ENCODE peak calls at places on chromosomes 2 and 18, in ten cellular contexts. I is fibroblast of mammary gland, F is colonic mucosa, C is GM13976, G is lower leg skin, D is lower lobe of right lung, O is AG09309, J is HFFc6, Q is kidney epithelial cell, W is NB4. E is an unnamed sample.

GRCh38 chr2:120547662-120548061 is 188.0 kb upstream of the GLI2 start:
- DNase-seq in Q (no peak), C (no peak), D (no peak), I (no peak), F (no peak), G (no peak), W (no peak), O (no peak), J (no peak), E (no peak)

GRCh38 chr2:117942958-117943672 is 70.8 kb downstream of the CCDC93 start:
- DNase-seq in F (no peak), Q (no peak), C (no peak), D (no peak), W (no peak), G (no peak), J (peak), I (peak), O (peak), E (no peak)

GRCh38 chr2:42566837-42567251 is 1.6 kb upstream of the MTA3 start:
- DNase-seq in Q (no peak), C (no peak), F (no peak), G (no peak), I (no peak), O (no peak), W (peak), D (no peak), J (no peak), E (no peak)

GRCh38 chr2:39696072-39696471 is 30.4 kb downstream of the TMEM178A start:
- DNase-seq in Q (peak), D (no peak), F (no peak), G (no peak), I (peak), C (no peak), J (peak), O (peak), W (no peak), E (no peak)

GRCh38 chr2:8142456-8142855 is 539.4 kb upstream of the ID2 start:
- DNase-seq in J (no peak), Q (no peak), C (no peak), F (no peak), W (no peak), I (peak), G (no peak), D (no peak), O (no peak), E (no peak)

GRCh38 chr18:52312321-52312720 is 27.7 kb upstream of the DCC start:
- DNase-seq in Q (peak), J (no peak), D (no peak), F (no peak), G (no peak), I (no peak), W (no peak), C (no peak), O (no peak), E (no peak)

GRCh38 chr2:226726546-226726945 is 73.1 kb downstream of the IRS1 start:
- DNase-seq in F (no peak), C (no peak), O (no peak), I (peak), D (no peak), W (no peak), Q (no peak), G (no peak), J (no peak), E (no peak)

GRCh38 chr2:85741211-85741610 is 12.6 kb upstream of the ATOH8 start:
- DNase-seq in F (no peak), D (no peak), J (no peak), G (no peak), W (no peak), C (no peak), Q (no peak), I (no peak), O (no peak), E (no peak)

GRCh38 chr2:216863029-216863428 is 3.2 kb upstream of the TNP1 start:
- DNase-seq in C (no peak), W (no peak), I (no peak), D (no peak), J (no peak), G (no peak), F (no peak), O (no peak), Q (no peak), E (no peak)

GRCh38 chr2:239040152-239040761 is 192.4 kb downstream of the TWIST2 start:
- DNase-seq in I (no peak), O (no peak), F (no peak), D (no peak), C (no peak), G (no peak), W (no peak), J (no peak), Q (no peak), E (no peak)

GRCh38 chr2:38146302-38146916 is 70.5 kb upstream of the CYP1B1 start:
- DNase-seq in C (peak), F (no peak), G (no peak), Q (peak), W (peak), D (peak), J (peak), O (peak), I (peak), E (peak)

GRCh38 chr18:61955644-61956043 is 62.8 kb upstream of the RNF152 start:
- DNase-seq in O (no peak), Q (no peak), J (no peak), W (peak), D (no peak), G (no peak), F (no peak), I (no peak), C (no peak), E (no peak)

GRCh38 chr18:48622911-48623431 is 84.1 kb downstream of the CTIF start:
- DNase-seq in O (no peak), D (no peak), W (no peak), C (no peak), J (no peak), Q (peak), G (no peak), I (no peak), F (no peak), E (no peak)

GRCh38 chr2:100006516-100006915 is 135.9 kb downstream of the AFF3 start:
- DNase-seq in I (no peak), J (no peak), G (no peak), W (no peak), F (no peak), D (no peak), O (no peak), C (no peak), Q (no peak), E (no peak)

GRCh38 chr18:79100944-79101343 is 31.8 kb downstream of the ATP9B start:
- DNase-seq in Q (no peak), D (no peak), C (no peak), W (no peak), I (no peak), J (no peak), O (no peak), F (no peak), G (no peak), E (no peak)

GRCh38 chr2:212990697-212991096 is 160.7 kb downstream of the IKZF2 start:
- DNase-seq in F (no peak), G (no peak), Q (no peak), C (peak), I (peak), J (no peak), W (peak), O (no peak), D (no peak), E (no peak)

GRCh38 chr2:111671426-111672150 is 212.4 kb downstream of the ANAPC1 start:
- DNase-seq in J (no peak), C (no peak), Q (no peak), W (no peak), D (peak), O (no peak), G (peak), F (peak), I (peak), E (peak)

GRCh38 chr2:69175795-69176715 is 163.1 kb downstream of the ANTXR1 start:
- DNase-seq in D (no peak), J (no peak), I (no peak), C (no peak), O (no peak), W (no peak), Q (no peak), G (no peak), F (no peak), E (no peak)

GRCh38 chr2:161844845-161845244 is 220.6 kb downstream of the SLC4A10 start:
- DNase-seq in J (no peak), C (no peak), G (no peak), I (no peak), Q (no peak), D (no peak), O (no peak), W (no peak), F (no peak), E (no peak)

GRCh38 chr2:38060206-38060605 is 15.7 kb downstream of the CYP1B1 start:
- DNase-seq in J (no peak), F (no peak), C (no peak), O (no peak), Q (no peak), G (no peak), I (no peak), D (no peak), W (no peak), E (no peak)

GRCh38 chr2:1740714-1741584 is 3.4 kb downstream of the PXDN start:
- DNase-seq in W (no peak), J (no peak), D (peak), G (peak), O (no peak), Q (no peak), I (no peak), C (no peak), F (no peak), E (no peak)

GRCh38 chr18:49560277-49561126 is 1.4 kb upstream of the LIPG start:
- DNase-seq in G (no peak), D (no peak), I (peak), Q (no peak), W (no peak), C (no peak), O (no peak), F (peak), J (no peak), E (no peak)

GRCh38 chr2:40734797-40735196 is 282.9 kb upstream of the SLC8A1 start:
- DNase-seq in C (no peak), I (no peak), F (no peak), J (peak), G (no peak), D (no peak), Q (no peak), O (peak), W (no peak), E (no peak)

GRCh38 chr2:133666621-133667020 is 98.4 kb upstream of the NCKAP5 start:
- DNase-seq in W (no peak), Q (no peak), D (no peak), G (no peak), I (no peak), J (peak), C (no peak), F (no peak), O (no peak), E (no peak)

GRCh38 chr18:55672574-55673361 is 84.8 kb upstream of the TCF4 start:
- DNase-seq in D (no peak), O (no peak), J (no peak), C (no peak), W (no peak), G (no peak), I (no peak), Q (no peak), F (no peak), E (no peak)

GRCh38 chr2:237723613-237724012 is 75.0 kb upstream of the RBM44 start:
- DNase-seq in I (peak), C (no peak), G (no peak), W (peak), Q (no peak), J (no peak), O (no peak), F (peak), D (no peak), E (no peak)
- TF ChIP-seq CTCF in I (no peak), C (no peak), G (no peak), W (no peak), Q (no peak), J (no peak), O (no peak), F (no peak), D (no peak), E (no peak)

GRCh38 chr2:186456941-186457340 is 29.1 kb upstream of the ZC3H15 start:
- DNase-seq in Q (peak), D (no peak), J (peak), G (no peak), W (no peak), C (no peak), O (peak), F (no peak), I (peak), E (no peak)

GRCh38 chr2:186457908-186458307 is 28.2 kb upstream of the ZC3H15 start:
- DNase-seq in Q (no peak), F (no peak), W (no peak), J (no peak), I (no peak), C (no peak), D (no peak), O (no peak), G (no peak), E (no peak)

GRCh38 chr2:186455613-186456012 is 30.4 kb upstream of the ZC3H15 start:
- DNase-seq in O (no peak), G (no peak), F (no peak), C (no peak), J (no peak), D (no peak), W (no peak), I (no peak), Q (no peak), E (no peak)

GRCh38 chr2:186459009-186459408 is 27.1 kb upstream of the ZC3H15 start:
- DNase-seq in O (no peak), Q (no peak), D (no peak), F (no peak), G (no peak), J (peak), W (peak), I (peak), C (no peak), E (no peak)

DNA sequence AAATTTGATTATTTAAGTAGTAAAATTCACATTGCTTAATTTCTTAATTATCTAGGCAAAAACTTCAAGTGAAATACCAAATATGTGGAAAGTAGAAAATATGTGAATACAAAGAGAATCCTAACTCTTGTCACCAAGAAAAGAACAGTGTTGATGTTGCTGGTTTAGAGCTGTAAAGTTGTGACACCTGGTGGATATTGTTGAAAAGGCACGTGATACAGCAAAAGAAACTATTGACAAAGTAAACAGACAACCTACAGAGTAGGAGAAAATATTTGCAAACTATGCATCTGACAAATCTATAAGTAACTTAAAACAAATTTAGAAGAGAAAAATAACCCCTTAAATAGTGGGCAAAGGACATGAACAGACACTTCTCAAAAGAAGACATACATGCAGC is 25.6 kb upstream of the ZC3H15 start:
- DNase-seq in G (no peak), J (no peak), W (peak), D (no peak), I (peak), O (no peak), C (no peak), Q (no peak), F (no peak), E (no peak)
- TF ChIP-seq CTCF in G (no peak), J (peak), W (peak), D (peak), I (peak), O (peak), C (peak), Q (peak), F (peak), E (peak)

DNA sequence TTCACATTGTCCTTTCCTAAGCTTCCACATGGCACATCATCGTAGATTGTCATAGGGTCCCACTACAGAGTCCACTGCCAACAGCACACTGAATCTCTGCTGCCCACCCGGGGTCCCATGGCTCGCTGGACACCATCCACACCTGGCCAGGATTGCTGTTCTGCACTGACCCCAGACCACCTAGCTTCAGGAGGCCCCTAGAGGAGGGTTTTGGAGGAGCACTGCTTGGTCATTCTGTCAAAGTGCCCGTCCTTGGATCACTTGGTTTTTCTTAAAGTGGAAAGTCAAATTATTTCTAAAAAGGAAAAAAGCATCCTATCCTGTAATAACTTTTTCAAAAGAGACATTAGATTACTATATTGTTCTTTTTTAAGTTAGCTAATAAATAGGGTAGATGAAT is 59.0 kb downstream of the CHRNA1 start:
- DNase-seq in I (no peak), O (no peak), C (no peak), Q (no peak), F (no peak), D (no peak), J (no peak), W (no peak), G (no peak), E (no peak)
- TF ChIP-seq CTCF in I (no peak), O (no peak), C (no peak), Q (no peak), F (no peak), D (no peak), J (peak), W (no peak), G (no peak), E (no peak)

DNA sequence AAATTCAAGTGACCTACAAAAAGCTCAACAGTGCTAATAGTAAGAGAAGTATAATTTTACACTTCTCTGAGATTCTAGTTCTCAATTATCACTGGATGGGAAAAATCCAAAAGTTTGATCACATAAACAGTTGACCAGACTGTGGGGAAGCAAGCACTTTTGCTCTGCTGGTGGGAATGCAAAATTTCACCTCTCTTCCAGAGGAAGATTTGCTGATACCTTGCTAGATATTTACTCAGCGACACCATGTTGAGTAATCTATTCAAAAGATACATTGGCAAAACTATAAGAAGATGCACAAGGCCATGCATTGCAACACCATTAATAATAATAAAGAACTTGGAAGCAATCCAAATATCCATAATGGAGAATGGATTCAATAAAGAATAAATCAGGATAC is 204.4 kb downstream of the MREG start:
- DNase-seq in F (no peak), C (no peak), O (no peak), D (no peak), Q (no peak), J (no peak), W (no peak), G (no peak), I (no peak), E (no peak)
- TF ChIP-seq CTCF in F (no peak), C (no peak), O (peak), D (no peak), Q (no peak), J (peak), W (no peak), G (no peak), I (peak), E (no peak)

GRCh38 chr18:45282101-45282812 is 333.0 kb upstream of the SLC14A2 start:
- DNase-seq in C (no peak), O (no peak), F (no peak), D (no peak), G (no peak), Q (no peak), I (no peak), J (no peak), W (peak), E (no peak)
- TF ChIP-seq CTCF in C (no peak), O (no peak), F (no peak), D (no peak), G (no peak), Q (no peak), I (no peak), J (no peak), W (peak), E (no peak)

GRCh38 chr2:75157435-75157834 is 41.9 kb downstream of the TACR1 start:
- DNase-seq in D (no peak), G (no peak), C (peak), F (no peak), Q (no peak), O (no peak), I (peak), J (no peak), W (no peak), E (no peak)
- TF ChIP-seq CTCF in D (no peak), G (no peak), C (no peak), F (no peak), Q (no peak), O (peak), I (peak), J (peak), W (no peak), E (no peak)

E was measured in CD14-positive monocyte.